ENCODE peak calls at places on chromosomes 12 and 14, in nine cellular contexts. One of them, this sample, is unnamed.
A peak's percentile ranks its signal among the peaks of the same experiment; 100 is the strongest.

GRCh38 chr14:38243696-38244250 is 12.1 kb downstream of the CLEC14A start:
- DNase-seq in ovary: no peak
- DNase-seq in OCI-LY7: no peak
- DNase-seq in adrenal gland: no peak
- DNase-seq in CD8-positive, alpha-beta T cell: no peak
- DNase-seq in Peyer's patch: no peak
- DNase-seq in type B pancreatic cell: no peak
- DNase-seq in AG09309: peak; percentile 63
- DNase-seq in sigmoid colon: no peak
- DNase-seq in this sample: no peak

GRCh38 chr14:50855558-50855957 is 16.3 kb upstream of the ABHD12B start:
- DNase-seq in ovary: no peak
- DNase-seq in OCI-LY7: no peak
- DNase-seq in adrenal gland: no peak
- DNase-seq in CD8-positive, alpha-beta T cell: no peak
- DNase-seq in Peyer's patch: no peak
- DNase-seq in type B pancreatic cell: no peak
- DNase-seq in AG09309: no peak
- DNase-seq in sigmoid colon: no peak
- DNase-seq in this sample: no peak

GRCh38 chr12:113145720-113146551 is 3.6 kb upstream of the CFAP73 start:
- DNase-seq in ovary: no peak
- DNase-seq in OCI-LY7: no peak
- DNase-seq in adrenal gland: no peak
- DNase-seq in CD8-positive, alpha-beta T cell: no peak
- DNase-seq in Peyer's patch: no peak
- DNase-seq in type B pancreatic cell: no peak
- DNase-seq in AG09309: peak; percentile 8
- DNase-seq in sigmoid colon: no peak
- DNase-seq in this sample: no peak

GRCh38 chr12:129701536-129702165 is 202.2 kb downstream of the TMEM132D start:
- DNase-seq in ovary: no peak
- DNase-seq in OCI-LY7: no peak
- DNase-seq in adrenal gland: no peak
- DNase-seq in CD8-positive, alpha-beta T cell: no peak
- DNase-seq in Peyer's patch: no peak
- DNase-seq in type B pancreatic cell: no peak
- DNase-seq in AG09309: no peak
- DNase-seq in sigmoid colon: no peak
- DNase-seq in this sample: no peak

GRCh38 chr14:75724414-75725204 is 63.6 kb downstream of the TTLL5 start:
- DNase-seq in ovary: no peak
- DNase-seq in OCI-LY7: no peak
- DNase-seq in adrenal gland: peak; percentile 70
- DNase-seq in CD8-positive, alpha-beta T cell: no peak
- DNase-seq in Peyer's patch: no peak
- DNase-seq in type B pancreatic cell: no peak
- DNase-seq in AG09309: no peak
- DNase-seq in sigmoid colon: no peak
- DNase-seq in this sample: no peak

GRCh38 chr12:67661311-67662011 is 12.9 kb downstream of the DYRK2 start:
- DNase-seq in ovary: no peak
- DNase-seq in OCI-LY7: no peak
- DNase-seq in adrenal gland: no peak
- DNase-seq in CD8-positive, alpha-beta T cell: no peak
- DNase-seq in Peyer's patch: no peak
- DNase-seq in type B pancreatic cell: no peak
- DNase-seq in AG09309: peak; percentile 88
- DNase-seq in sigmoid colon: no peak
- DNase-seq in this sample: no peak

GRCh38 chr12:124073636-124074035 is 100.6 kb downstream of the ZNF664 start:
- DNase-seq in ovary: no peak
- DNase-seq in OCI-LY7: no peak
- DNase-seq in adrenal gland: no peak
- DNase-seq in CD8-positive, alpha-beta T cell: no peak
- DNase-seq in Peyer's patch: no peak
- DNase-seq in type B pancreatic cell: no peak
- DNase-seq in AG09309: no peak
- DNase-seq in sigmoid colon: no peak
- DNase-seq in this sample: no peak

GRCh38 chr12:102462803-102463499 is 17.4 kb downstream of the IGF1 start:
- DNase-seq in ovary: no peak
- DNase-seq in OCI-LY7: no peak
- DNase-seq in adrenal gland: no peak
- DNase-seq in CD8-positive, alpha-beta T cell: no peak
- DNase-seq in Peyer's patch: no peak
- DNase-seq in type B pancreatic cell: no peak
- DNase-seq in AG09309: peak; percentile 51
- DNase-seq in sigmoid colon: no peak
- DNase-seq in this sample: no peak

GRCh38 chr12:130818381-130819247 is 20.4 kb downstream of the STX2 start:
- DNase-seq in ovary: peak; percentile 70
- DNase-seq in OCI-LY7: peak; percentile 57
- DNase-seq in adrenal gland: peak; percentile 71
- DNase-seq in CD8-positive, alpha-beta T cell: peak; percentile 74
- DNase-seq in Peyer's patch: peak; percentile 86
- DNase-seq in type B pancreatic cell: peak; percentile 81
- DNase-seq in AG09309: no peak
- DNase-seq in sigmoid colon: peak; percentile 79
- DNase-seq in this sample: peak; percentile 87

GRCh38 chr14:99507860-99508640 is 26.8 kb downstream of the CCNK start:
- DNase-seq in ovary: no peak
- DNase-seq in OCI-LY7: no peak
- DNase-seq in adrenal gland: peak; percentile 48
- DNase-seq in CD8-positive, alpha-beta T cell: no peak
- DNase-seq in Peyer's patch: no peak
- DNase-seq in type B pancreatic cell: peak; percentile 59
- DNase-seq in AG09309: no peak
- DNase-seq in sigmoid colon: no peak
- DNase-seq in this sample: peak; percentile 69

DNA sequence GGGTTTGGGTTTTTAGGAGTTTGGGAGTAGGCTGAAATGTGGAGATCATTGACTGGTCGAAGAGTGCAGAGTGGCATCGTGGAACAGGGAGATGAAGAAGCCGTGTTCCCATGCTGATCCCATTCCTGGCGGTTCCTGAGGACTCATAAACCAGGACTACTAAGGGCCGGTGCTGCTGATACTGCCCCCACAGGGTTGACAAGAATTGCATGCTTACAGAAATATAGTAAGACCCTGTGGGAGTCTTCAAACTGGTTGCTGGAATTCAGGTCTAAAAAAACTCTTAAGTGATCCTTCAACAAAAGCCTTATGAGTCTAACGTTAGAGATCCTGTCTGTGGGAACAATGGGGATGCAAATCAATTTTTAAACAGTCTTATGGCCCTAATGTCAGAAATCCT is 64.0 kb upstream of the ARHGAP5 start:
- DNase-seq in ovary: no peak
- DNase-seq in OCI-LY7: no peak
- DNase-seq in adrenal gland: no peak
- DNase-seq in CD8-positive, alpha-beta T cell: no peak
- DNase-seq in Peyer's patch: no peak
- DNase-seq in type B pancreatic cell: no peak
- DNase-seq in AG09309: no peak
- DNase-seq in sigmoid colon: no peak
- DNase-seq in this sample: no peak
- TF ChIP-seq CTCF in ovary: no peak
- TF ChIP-seq CTCF in OCI-LY7: peak; percentile 34
- TF ChIP-seq CTCF in adrenal gland: no peak
- TF ChIP-seq CTCF in CD8-positive, alpha-beta T cell: no peak
- TF ChIP-seq CTCF in Peyer's patch: no peak
- TF ChIP-seq CTCF in type B pancreatic cell: peak; percentile 59
- TF ChIP-seq CTCF in AG09309: no peak
- TF ChIP-seq CTCF in sigmoid colon: no peak
- TF ChIP-seq CTCF in this sample: no peak

GRCh38 chr14:32102152-32102787 is 25.2 kb downstream of the ARHGAP5 start:
- DNase-seq in ovary: no peak
- DNase-seq in OCI-LY7: no peak
- DNase-seq in adrenal gland: no peak
- DNase-seq in CD8-positive, alpha-beta T cell: no peak
- DNase-seq in Peyer's patch: no peak
- DNase-seq in type B pancreatic cell: no peak
- DNase-seq in AG09309: no peak
- DNase-seq in sigmoid colon: no peak
- DNase-seq in this sample: no peak

GRCh38 chr14:32100175-32100574 is 23.1 kb downstream of the ARHGAP5 start:
- DNase-seq in ovary: no peak
- DNase-seq in OCI-LY7: no peak
- DNase-seq in adrenal gland: no peak
- DNase-seq in CD8-positive, alpha-beta T cell: no peak
- DNase-seq in Peyer's patch: no peak
- DNase-seq in type B pancreatic cell: no peak
- DNase-seq in AG09309: no peak
- DNase-seq in sigmoid colon: no peak
- DNase-seq in this sample: no peak

GRCh38 chr14:32104308-32104707 is 27.2 kb downstream of the ARHGAP5 start:
- DNase-seq in ovary: no peak
- DNase-seq in OCI-LY7: no peak
- DNase-seq in adrenal gland: no peak
- DNase-seq in CD8-positive, alpha-beta T cell: no peak
- DNase-seq in Peyer's patch: no peak
- DNase-seq in type B pancreatic cell: no peak
- DNase-seq in AG09309: no peak
- DNase-seq in sigmoid colon: no peak
- DNase-seq in this sample: no peak

GRCh38 chr14:32102968-32103367 is 25.9 kb downstream of the ARHGAP5 start:
- DNase-seq in ovary: no peak
- DNase-seq in OCI-LY7: no peak
- DNase-seq in adrenal gland: no peak
- DNase-seq in CD8-positive, alpha-beta T cell: no peak
- DNase-seq in Peyer's patch: no peak
- DNase-seq in type B pancreatic cell: no peak
- DNase-seq in AG09309: no peak
- DNase-seq in sigmoid colon: no peak
- DNase-seq in this sample: no peak

GRCh38 chr14:32104803-32105202 is 27.7 kb downstream of the ARHGAP5 start:
- DNase-seq in ovary: no peak
- DNase-seq in OCI-LY7: no peak
- DNase-seq in adrenal gland: no peak
- DNase-seq in CD8-positive, alpha-beta T cell: no peak
- DNase-seq in Peyer's patch: no peak
- DNase-seq in type B pancreatic cell: no peak
- DNase-seq in AG09309: no peak
- DNase-seq in sigmoid colon: no peak
- DNase-seq in this sample: no peak
- TF ChIP-seq CTCF in ovary: no peak
- TF ChIP-seq CTCF in OCI-LY7: no peak
- TF ChIP-seq CTCF in adrenal gland: no peak
- TF ChIP-seq CTCF in CD8-positive, alpha-beta T cell: no peak
- TF ChIP-seq CTCF in Peyer's patch: no peak
- TF ChIP-seq CTCF in type B pancreatic cell: no peak
- TF ChIP-seq CTCF in AG09309: no peak
- TF ChIP-seq CTCF in sigmoid colon: no peak
- TF ChIP-seq CTCF in this sample: no peak

GRCh38 chr14:104151028-104151385 is 12.6 kb downstream of the KIF26A start:
- DNase-seq in ovary: no peak
- DNase-seq in OCI-LY7: no peak
- DNase-seq in adrenal gland: no peak
- DNase-seq in CD8-positive, alpha-beta T cell: no peak
- DNase-seq in Peyer's patch: no peak
- DNase-seq in type B pancreatic cell: no peak
- DNase-seq in AG09309: no peak
- DNase-seq in sigmoid colon: no peak
- DNase-seq in this sample: no peak

GRCh38 chr14:104151546-104152245 is 13.3 kb downstream of the KIF26A start:
- DNase-seq in ovary: no peak
- DNase-seq in OCI-LY7: no peak
- DNase-seq in adrenal gland: peak; percentile 73
- DNase-seq in CD8-positive, alpha-beta T cell: no peak
- DNase-seq in Peyer's patch: no peak
- DNase-seq in type B pancreatic cell: no peak
- DNase-seq in AG09309: no peak
- DNase-seq in sigmoid colon: no peak
- DNase-seq in this sample: no peak

GRCh38 chr14:104149617-104150141 is 11.3 kb downstream of the KIF26A start:
- DNase-seq in ovary: no peak
- DNase-seq in OCI-LY7: no peak
- DNase-seq in adrenal gland: peak; percentile 73
- DNase-seq in CD8-positive, alpha-beta T cell: no peak
- DNase-seq in Peyer's patch: no peak
- DNase-seq in type B pancreatic cell: no peak
- DNase-seq in AG09309: no peak
- DNase-seq in sigmoid colon: peak; percentile 77
- DNase-seq in this sample: peak; percentile 94

GRCh38 chr14:104149278-104149595 is 10.8 kb downstream of the KIF26A start:
- DNase-seq in ovary: no peak
- DNase-seq in OCI-LY7: no peak
- DNase-seq in adrenal gland: no peak
- DNase-seq in CD8-positive, alpha-beta T cell: no peak
- DNase-seq in Peyer's patch: no peak
- DNase-seq in type B pancreatic cell: no peak
- DNase-seq in AG09309: no peak
- DNase-seq in sigmoid colon: no peak
- DNase-seq in this sample: no peak

DNA sequence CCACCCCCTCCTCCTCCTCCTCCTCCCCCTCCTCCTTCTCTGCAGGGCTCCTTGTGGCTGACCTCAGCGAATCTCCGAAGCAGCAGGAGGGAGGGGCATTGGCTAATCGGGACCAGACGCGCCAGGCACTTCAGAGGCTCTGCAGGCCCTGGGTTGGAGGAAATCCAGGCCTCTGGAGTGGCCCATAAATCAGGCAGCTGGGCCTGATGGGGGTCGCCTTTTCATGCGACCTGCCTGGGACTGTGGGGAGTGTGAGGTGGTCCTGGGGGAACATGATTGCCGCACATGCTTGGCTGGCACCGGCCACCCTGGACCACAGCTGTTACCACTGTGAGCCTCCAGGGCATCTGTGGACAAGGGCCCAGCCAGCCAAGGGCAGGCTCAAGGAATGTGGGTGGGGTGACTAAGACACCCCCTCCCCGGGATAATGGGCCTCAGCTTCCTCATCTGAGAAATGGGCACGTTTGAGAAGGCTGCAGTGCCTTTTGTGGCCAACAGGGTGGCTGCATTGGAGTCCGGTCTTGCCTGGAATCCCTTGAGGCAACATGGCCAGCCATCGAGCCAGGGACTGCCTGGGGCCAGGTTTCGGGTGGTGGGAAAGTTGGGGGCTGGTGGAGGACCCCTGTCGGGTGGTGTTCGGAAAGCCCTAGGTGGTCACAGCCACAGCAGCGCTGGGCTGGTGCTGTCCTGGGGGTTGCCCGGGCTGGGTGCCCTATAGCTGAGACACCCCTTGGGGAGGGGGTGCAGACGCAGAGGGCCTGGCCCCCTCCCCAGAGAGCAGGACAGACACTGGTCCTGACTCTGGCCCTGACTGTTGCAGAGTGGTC is 12.0 kb downstream of the KIF26A start:
- DNase-seq in ovary: peak; percentile 51
- DNase-seq in OCI-LY7: no peak
- DNase-seq in adrenal gland: peak; percentile 82
- DNase-seq in CD8-positive, alpha-beta T cell: no peak
- DNase-seq in Peyer's patch: no peak
- DNase-seq in type B pancreatic cell: no peak
- DNase-seq in AG09309: no peak
- DNase-seq in sigmoid colon: no peak
- DNase-seq in this sample: peak; percentile 92
- TF ChIP-seq CTCF in ovary: no peak
- TF ChIP-seq CTCF in OCI-LY7: no peak
- TF ChIP-seq CTCF in adrenal gland: no peak
- TF ChIP-seq CTCF in CD8-positive, alpha-beta T cell: no peak
- TF ChIP-seq CTCF in Peyer's patch: no peak
- TF ChIP-seq CTCF in type B pancreatic cell: peak; percentile 73
- TF ChIP-seq CTCF in AG09309: peak; percentile 32
- TF ChIP-seq CTCF in sigmoid colon: no peak
- TF ChIP-seq CTCF in this sample: peak; percentile 57

GRCh38 chr12:90991952-90992465 is 12.8 kb downstream of the EPYC start:
- DNase-seq in ovary: no peak
- DNase-seq in OCI-LY7: no peak
- DNase-seq in adrenal gland: no peak
- DNase-seq in CD8-positive, alpha-beta T cell: no peak
- DNase-seq in Peyer's patch: no peak
- DNase-seq in type B pancreatic cell: no peak
- DNase-seq in AG09309: no peak
- DNase-seq in sigmoid colon: no peak
- DNase-seq in this sample: no peak
- TF ChIP-seq CTCF in ovary: no peak
- TF ChIP-seq CTCF in OCI-LY7: no peak
- TF ChIP-seq CTCF in adrenal gland: no peak
- TF ChIP-seq CTCF in CD8-positive, alpha-beta T cell: no peak
- TF ChIP-seq CTCF in Peyer's patch: no peak
- TF ChIP-seq CTCF in type B pancreatic cell: no peak
- TF ChIP-seq CTCF in AG09309: no peak
- TF ChIP-seq CTCF in sigmoid colon: no peak
- TF ChIP-seq CTCF in this sample: no peak

This sample was measured in osteocyte.